ENCODE peak calls at places on chromosomes 4 and X, in eight cellular contexts. R is GM23248, Q is fibroblast of mammary gland, G is GM20000, M is breast epithelium, Y is non-pigmented ciliary epithelial cell, E is uterus, H is COR-L47. V is an unnamed sample.

GRCh38 chr4:163148466-163149336 is 18.0 kb downstream of the NAF1 start:
- DNase-seq in R (no peak), Q (no peak), G (no peak), M (no peak), Y (no peak), E (no peak), H (no peak), V (no peak)

GRCh38 chrX:143437439-143437838 is 79.8 kb downstream of the SPANXN3 start:
- DNase-seq in R (no peak), Q (peak), G (no peak), M (no peak), Y (no peak), E (no peak), H (no peak), V (no peak)

GRCh38 chrX:9117851-9118250 is 83.9 kb upstream of the FAM9B start:
- DNase-seq in R (peak), Q (peak), G (no peak), M (no peak), Y (no peak), E (no peak), H (no peak), V (no peak)

GRCh38 chrX:150478496-150479492 is 89.6 kb upstream of the MTM1 start:
- DNase-seq in R (no peak), Q (no peak), G (peak), M (no peak), Y (no peak), E (no peak), H (no peak), V (no peak)

GRCh38 chrX:10126044-10126443 is 30.7 kb upstream of the CLCN4 start:
- DNase-seq in R (no peak), Q (no peak), G (no peak), M (no peak), Y (no peak), E (no peak), H (no peak), V (no peak)

GRCh38 chr4:24646777-24647460 is 62.6 kb upstream of the DHX15 start:
- DNase-seq in R (no peak), Q (peak), G (no peak), M (no peak), Y (no peak), E (no peak), H (no peak), V (no peak)

GRCh38 chr4:87006531-87007344 is 71.9 kb downstream of the AFF1 start:
- DNase-seq in R (peak), Q (peak), G (peak), M (peak), Y (peak), E (peak), H (peak), V (peak)

GRCh38 chr4:113394730-113395530 is 345.5 kb downstream of the ANK2 start:
- DNase-seq in R (peak), Q (peak), G (peak), M (no peak), Y (peak), E (peak), H (peak), V (peak)

GRCh38 chr4:113639311-113639710 is 122.2 kb downstream of the CAMK2D start:
- DNase-seq in R (no peak), Q (no peak), G (no peak), M (no peak), Y (no peak), E (no peak), H (no peak), V (no peak)

GRCh38 chrX:13983734-13984133 is 46.0 kb downstream of the GEMIN8 start:
- DNase-seq in R (no peak), Q (no peak), G (no peak), M (no peak), Y (no peak), E (no peak), H (no peak), V (no peak)

GRCh38 chr4:8577972-8578371 is 2.2 kb upstream of the GPR78 start:
- DNase-seq in R (no peak), Q (no peak), G (no peak), M (no peak), Y (no peak), E (no peak), H (no peak), V (no peak)

GRCh38 chr4:41169256-41169655 is 45.1 kb downstream of the APBB2 start:
- DNase-seq in R (no peak), Q (no peak), G (no peak), M (no peak), Y (no peak), E (no peak), H (peak), V (no peak)

GRCh38 chr4:186161138-186161537 is 30.2 kb upstream of the CYP4V2 start:
- DNase-seq in R (no peak), Q (no peak), G (peak), M (no peak), Y (no peak), E (no peak), H (no peak), V (peak)

GRCh38 chr4:68369474-68369805 is 19.6 kb upstream of the YTHDC1 start:
- DNase-seq in R (no peak), Q (no peak), G (no peak), M (no peak), Y (no peak), E (no peak), H (no peak), V (no peak)

GRCh38 chr4:76977731-76978350 is 28.3 kb downstream of the SEPTIN11 start:
- DNase-seq in R (peak), Q (peak), G (no peak), M (no peak), Y (no peak), E (no peak), H (no peak), V (no peak)

GRCh38 chr4:53855886-53856260 is 208.5 kb downstream of the CHIC2 start:
- DNase-seq in R (peak), Q (peak), G (no peak), M (no peak), Y (peak), E (peak), H (no peak), V (no peak)

GRCh38 chrX:39409246-39409917 is 608.1 kb downstream of the MID1IP1 start:
- DNase-seq in R (peak), Q (peak), G (no peak), M (no peak), Y (no peak), E (no peak), H (no peak), V (no peak)

GRCh38 chr4:9969526-9970398 is 51.5 kb downstream of the SLC2A9 start:
- DNase-seq in R (no peak), Q (no peak), G (no peak), M (no peak), Y (no peak), E (no peak), H (no peak), V (no peak)

GRCh38 chrX:150635952-150636351 is 57.2 kb upstream of the MTMR1 start:
- DNase-seq in R (peak), Q (peak), G (peak), M (no peak), Y (peak), E (no peak), H (no peak), V (no peak)

GRCh38 chr4:158176108-158176507 is 3.3 kb upstream of the GASK1B start:
- DNase-seq in R (peak), Q (peak), G (no peak), M (peak), Y (no peak), E (no peak), H (no peak), V (no peak)

GRCh38 chrX:86066998-86067397 is 19.6 kb upstream of the CHM start:
- DNase-seq in R (no peak), Q (peak), G (no peak), M (no peak), Y (no peak), E (no peak), H (no peak), V (no peak)

GRCh38 chr4:4801013-4801412 is 58.5 kb upstream of the MSX1 start:
- DNase-seq in R (peak), Q (no peak), G (no peak), M (no peak), Y (peak), E (no peak), H (no peak), V (no peak)

GRCh38 chrX:143788265-143788664 is 67.7 kb upstream of the SPANXN2 start:
- DNase-seq in R (peak), Q (peak), G (no peak), M (no peak), Y (no peak), E (no peak), H (no peak), V (no peak)

GRCh38 chr4:183987529-183987946 is 82.4 kb downstream of the STOX2 start:
- DNase-seq in R (peak), Q (peak), G (no peak), M (peak), Y (peak), E (peak), H (peak), V (no peak)

GRCh38 chr4:56197387-56197786 is 189.9 kb downstream of the AASDH start:
- DNase-seq in R (peak), Q (peak), G (no peak), M (no peak), Y (no peak), E (no peak), H (no peak), V (no peak)

GRCh38 chr4:76548704-76549103 is 113.7 kb downstream of the SHROOM3 start:
- DNase-seq in R (no peak), Q (no peak), G (no peak), M (no peak), Y (no peak), E (no peak), H (no peak), V (no peak)

GRCh38 chr4:75180790-75181776 is 248.2 kb downstream of the PARM1 start:
- DNase-seq in R (peak), Q (no peak), G (peak), M (no peak), Y (no peak), E (no peak), H (no peak), V (no peak)

GRCh38 chr4:38275331-38275821 is 315.2 kb downstream of the PTTG2 start:
- DNase-seq in R (no peak), Q (no peak), G (no peak), M (no peak), Y (no peak), E (no peak), H (no peak), V (no peak)

GRCh38 chr4:146371812-146372211 is 149.9 kb downstream of the SLC10A7 start:
- DNase-seq in R (no peak), Q (peak), G (no peak), M (no peak), Y (no peak), E (no peak), H (no peak), V (no peak)

V was measured in naive thymus-derived CD4-positive, alpha-beta T cell.